ENCODE peak calls at places on chromosomes 13 and 19, in ten cellular contexts. G is Panc1, I is fibroblast of pulmonary artery, S is thoracic aorta, J is cardiac muscle cell, M is GM10248, L is AG09319, V is tibial nerve, W is endothelial cell, P is foreskin fibroblast. R is an unnamed sample.

GRCh38 chr19:49881186-49881585 is 3.7 kb downstream of the TBC1D17 start:
- DNase-seq in G (no peak), I (no peak), S (no peak), J (no peak), M (no peak), L (no peak), V (no peak), W (no peak), P (no peak), R (no peak)

GRCh38 chr19:53424968-53425597 is 6.7 kb upstream of the ZNF761 start:
- DNase-seq in G (peak; percentile 58), I (peak; percentile 82), S (peak; percentile 16), J (peak; percentile 85), M (peak; percentile 44), L (peak; percentile 19), V (peak; percentile 36), W (peak; percentile 79), P (peak; percentile 85), R (peak; percentile 85)

GRCh38 chr13:36872621-36873020 is 47.4 kb downstream of the SMAD9 start:
- DNase-seq in G (no peak), I (no peak), S (no peak), J (no peak), M (no peak), L (no peak), V (no peak), W (no peak), P (no peak), R (no peak)

GRCh38 chr19:5006821-5007220 is 37.9 kb downstream of the KDM4B start:
- DNase-seq in G (no peak), I (no peak), S (no peak), J (no peak), M (no peak), L (no peak), V (no peak), W (no peak), P (no peak), R (no peak)

GRCh38 chr19:42023121-42023942 is 29.3 kb upstream of the ATP1A3 start:
- DNase-seq in G (no peak), I (peak; percentile 3), S (no peak), J (peak; percentile 29), M (peak; percentile 50), L (no peak), V (no peak), W (peak; percentile 55), P (peak; percentile 37), R (peak; percentile 50)

GRCh38 chr19:10533656-10534386 is 9.9 kb upstream of the ATG4D start:
- DNase-seq in G (no peak), I (peak; percentile 87), S (no peak), J (no peak), M (no peak), L (peak; percentile 24), V (no peak), W (no peak), P (peak; percentile 59), R (peak; percentile 73)

GRCh38 chr13:51625555-51626345 is 41.5 kb downstream of the WDFY2 start:
- DNase-seq in G (no peak), I (peak; percentile 54), S (no peak), J (no peak), M (no peak), L (no peak), V (no peak), W (no peak), P (no peak), R (no peak)

GRCh38 chr13:112719016-112719415 is 29.2 kb downstream of the ATP11A start:
- DNase-seq in G (no peak), I (no peak), S (no peak), J (no peak), M (no peak), L (no peak), V (no peak), W (no peak), P (no peak), R (peak; percentile 10)

GRCh38 chr19:37655689-37656491 is 625 bp upstream of the ZFP30 start:
- DNase-seq in G (peak; percentile 71), I (peak; percentile 76), S (peak; percentile 28), J (peak; percentile 89), M (peak; percentile 87), L (peak; percentile 40), V (peak; percentile 55), W (peak; percentile 77), P (peak; percentile 92), R (peak; percentile 76)

GRCh38 chr13:113489549-113490495 is 689 bp downstream of the DCUN1D2 start:
- DNase-seq in G (no peak), I (peak; percentile 54), S (no peak), J (peak; percentile 38), M (peak; percentile 55), L (no peak), V (no peak), W (peak; percentile 44), P (peak; percentile 73), R (peak; percentile 61)

GRCh38 chr13:64154514-64154913 is 2738.9 kb upstream of the PCDH20 start:
- DNase-seq in G (no peak), I (peak; percentile 55), S (no peak), J (no peak), M (no peak), L (no peak), V (no peak), W (no peak), P (peak; percentile 24), R (peak; percentile 67)
- TF ChIP-seq CTCF in G (peak; percentile 27), I (peak; percentile 45), S (no peak), J (peak; percentile 42), M (no peak), L (no peak), V (no peak), W (no peak), P (no peak), R (peak; percentile 55)

GRCh38 chr19:13573268-13573667 is 67.0 kb upstream of the CACNA1A start:
- DNase-seq in G (no peak), I (no peak), S (no peak), J (no peak), M (no peak), L (no peak), V (no peak), W (no peak), P (no peak), R (no peak)

GRCh38 chr19:13576726-13577125 is 70.4 kb upstream of the CACNA1A start:
- DNase-seq in G (no peak), I (no peak), S (no peak), J (no peak), M (no peak), L (no peak), V (no peak), W (no peak), P (no peak), R (no peak)

GRCh38 chr19:13579388-13580060 is 73.2 kb upstream of the CACNA1A start:
- DNase-seq in G (no peak), I (no peak), S (no peak), J (no peak), M (no peak), L (no peak), V (no peak), W (no peak), P (no peak), R (no peak)

DNA sequence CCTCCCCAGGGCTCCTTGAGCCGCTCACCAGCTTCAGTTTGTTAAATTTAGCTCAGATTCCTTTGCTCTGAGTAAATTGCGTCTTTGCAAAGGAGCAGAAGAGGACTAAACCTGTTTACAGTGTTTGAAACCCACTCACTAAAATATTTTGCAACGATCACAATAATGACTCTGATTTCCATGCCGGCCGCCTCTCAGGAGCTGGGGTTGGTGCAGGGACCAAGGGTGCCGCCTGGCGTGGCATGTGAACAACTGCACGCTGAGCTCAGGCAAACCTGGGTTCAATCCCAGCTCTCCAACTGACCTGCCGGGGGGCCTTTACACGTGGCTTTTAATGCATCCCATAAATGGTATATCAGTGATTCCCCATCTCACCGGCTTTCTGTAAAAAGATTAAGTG is 68.7 kb upstream of the CACNA1A start:
- DNase-seq in G (no peak), I (no peak), S (no peak), J (peak; percentile 45), M (no peak), L (no peak), V (no peak), W (no peak), P (peak; percentile 40), R (no peak)
- TF ChIP-seq CTCF in G (peak; percentile 82), I (peak; percentile 32), S (no peak), J (peak; percentile 48), M (peak; percentile 33), L (peak; percentile 48), V (peak; percentile 18), W (no peak), P (peak; percentile 33), R (peak; percentile 34)

GRCh38 chr19:2426661-2427322 is 594 bp downstream of the TIMM13 start:
- DNase-seq in G (no peak), I (peak; percentile 37), S (no peak), J (peak; percentile 66), M (peak; percentile 81), L (no peak), V (no peak), W (peak; percentile 50), P (peak; percentile 73), R (peak; percentile 35)
- TF ChIP-seq CTCF in G (no peak), I (no peak), S (no peak), J (no peak), M (no peak), L (no peak), V (no peak), W (no peak), P (no peak), R (no peak)

GRCh38 chr13:77815330-77815729 is 103.3 kb downstream of the EDNRB start:
- DNase-seq in G (no peak), I (peak; percentile 14), S (no peak), J (no peak), M (no peak), L (no peak), V (no peak), W (no peak), P (no peak), R (no peak)

GRCh38 chr13:77820431-77821149 is 98.0 kb downstream of the EDNRB start:
- DNase-seq in G (no peak), I (no peak), S (no peak), J (no peak), M (no peak), L (no peak), V (no peak), W (no peak), P (no peak), R (no peak)
- TF ChIP-seq CTCF in G (no peak), I (peak; percentile 16), S (no peak), J (peak; percentile 13), M (no peak), L (no peak), V (no peak), W (peak; percentile 60), P (no peak), R (peak; percentile 27)

DNA sequence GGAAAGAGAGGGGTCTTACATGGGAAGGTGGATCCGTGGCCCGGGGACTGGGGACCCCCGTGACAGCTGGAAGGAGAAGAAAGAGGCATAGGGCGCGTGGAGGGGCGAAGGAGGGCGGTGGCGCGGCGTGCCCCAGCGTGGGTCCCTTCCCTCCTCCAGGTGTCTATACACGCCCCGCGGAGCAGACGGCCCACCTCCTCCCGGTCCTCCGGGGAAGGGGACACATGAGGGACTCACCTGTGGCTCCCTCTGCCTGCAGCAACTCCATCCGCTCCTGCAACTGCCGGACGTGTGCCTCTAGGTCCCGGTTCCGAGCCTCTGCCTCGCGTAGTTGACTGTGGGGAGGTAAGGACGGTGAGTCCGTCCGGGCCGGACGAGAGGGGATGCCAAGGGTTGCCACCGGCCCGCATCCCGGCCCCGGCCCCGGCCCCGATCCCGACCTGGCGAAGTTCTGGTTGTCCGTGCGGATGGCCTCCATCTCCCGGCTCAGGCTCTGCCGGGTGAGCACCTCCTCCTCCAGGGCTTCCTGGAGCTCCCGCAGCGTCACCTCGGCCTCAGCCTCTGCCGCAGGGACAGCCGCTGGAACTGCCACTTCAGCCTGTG is 2.4 kb upstream of the SIX5 start:
- DNase-seq in G (no peak), I (no peak), S (no peak), J (no peak), M (no peak), L (no peak), V (no peak), W (no peak), P (no peak), R (no peak)
- TF ChIP-seq CTCF in G (peak; percentile 8), I (no peak), S (no peak), J (no peak), M (no peak), L (no peak), V (no peak), W (no peak), P (no peak), R (no peak)

R was measured in choroid plexus epithelial cell.